ENCODE peak calls at places on chromosomes 3 and 15, in seven cellular contexts. M, I, N, C, Z, U and F are unnamed samples.

GRCh38 chr3:113111308-113111707 is 100.0 kb upstream of the BOC start:
- DNase-seq in U (no peak), M (no peak), Z (no peak), I (no peak), N (no peak), C (peak; percentile 42), F (peak; percentile 68)

GRCh38 chr3:13110678-13111116 is 37.5 kb upstream of the IQSEC1 start:
- DNase-seq in N (no peak), Z (peak; percentile 35), U (no peak), M (peak; percentile 94), I (peak; percentile 97), C (no peak), F (peak; percentile 95)

GRCh38 chr3:30007668-30008067 is 598.7 kb upstream of the TGFBR2 start:
- DNase-seq in Z (no peak), I (no peak), N (no peak), U (no peak), M (no peak), C (no peak), F (peak; percentile 30)

GRCh38 chr15:60074181-60074885 is 70.2 kb downstream of the FOXB1 start:
- DNase-seq in N (no peak), U (no peak), M (no peak), Z (peak; percentile 21), C (peak; percentile 18), I (no peak), F (peak; percentile 63)

GRCh38 chr3:41574900-41575299 is 375.6 kb downstream of the CTNNB1 start:
- DNase-seq in M (no peak), U (no peak), N (no peak), C (no peak), I (no peak), Z (no peak), F (peak; percentile 23)

GRCh38 chr3:107855710-107856109 is 235.1 kb downstream of the CD47 start:
- DNase-seq in Z (peak; percentile 33), C (peak; percentile 13), N (peak; percentile 37), I (no peak), U (no peak), M (peak; percentile 43), F (peak; percentile 64)

GRCh38 chr3:10806001-10806400 is 10.0 kb upstream of the SLC6A11 start:
- DNase-seq in M (no peak), U (no peak), C (no peak), I (no peak), N (no peak), Z (no peak), F (no peak)

GRCh38 chr3:119289371-119289770 is 4.8 kb upstream of the ARHGAP31 start:
- DNase-seq in I (no peak), C (no peak), M (no peak), U (no peak), Z (no peak), N (no peak), F (no peak)

GRCh38 chr3:71111784-71112440 is 471.6 kb downstream of the FOXP1 start:
- DNase-seq in C (peak; percentile 97), N (no peak), M (no peak), Z (no peak), I (no peak), U (no peak), F (peak; percentile 98)

GRCh38 chr3:63069780-63070540 is 194.7 kb upstream of the CADPS start:
- DNase-seq in N (no peak), I (no peak), U (no peak), M (no peak), C (no peak), Z (no peak), F (no peak)
- H2AFZ ChIP-seq in N (no peak overlapping the region), I (no peak overlapping the region), U (no peak overlapping the region), M (no peak overlapping the region), C (no peak overlapping the region), Z (no peak overlapping the region), F (no peak overlapping the region)

GRCh38 chr15:33094336-33094735 is 100.2 kb downstream of the FMN1 start:
- DNase-seq in I (no peak), M (no peak), Z (no peak), C (peak; percentile 88), U (no peak), N (no peak), F (no peak)
- H3K27ac ChIP-seq in I (no peak overlapping the region), M (no peak overlapping the region), Z (no peak overlapping the region), C (no peak overlapping the region), U (no peak overlapping the region), N (no peak overlapping the region), F (no peak overlapping the region)

GRCh38 chr15:52417501-52417900 is 111.2 kb downstream of the MYO5A start:
- DNase-seq in N (no peak), C (peak; percentile 34), Z (no peak), I (no peak), U (no peak), M (no peak), F (no peak)
- H2AFZ ChIP-seq in N (no peak overlapping the region), C (no peak overlapping the region), Z (no peak overlapping the region), I (no peak overlapping the region), U (no peak overlapping the region), M (no peak overlapping the region), F (no peak overlapping the region)

GRCh38 chr15:55546718-55547117 is 38.7 kb upstream of the DNAAF4 start:
- DNase-seq in I (no peak), Z (no peak), C (peak; percentile 4), N (no peak), U (no peak), M (no peak), F (peak; percentile 48)

GRCh38 chr15:55549305-55549704 is 38.8 kb downstream of the PYGO1 start:
- DNase-seq in C (peak; percentile 34), Z (no peak), U (no peak), I (no peak), N (no peak), M (no peak), F (peak; percentile 20)

GRCh38 chr15:55552926-55553325 is 35.2 kb downstream of the PYGO1 start:
- DNase-seq in I (no peak), M (no peak), C (peak; percentile 83), Z (peak; percentile 49), N (peak; percentile 38), U (no peak), F (no peak)

GRCh38 chr15:55555089-55555488 is 33.1 kb downstream of the PYGO1 start:
- DNase-seq in M (no peak), N (no peak), I (no peak), C (no peak), Z (no peak), U (no peak), F (no peak)

GRCh38 chr15:55552461-55552860 is 35.7 kb downstream of the PYGO1 start:
- DNase-seq in I (no peak), M (no peak), C (no peak), Z (no peak), N (no peak), U (no peak), F (no peak)
- H3K27ac ChIP-seq in I (no peak overlapping the region), M (no peak overlapping the region), C (no peak overlapping the region), Z (no peak overlapping the region), N (no peak overlapping the region), U (no peak overlapping the region), F (no peak overlapping the region)

GRCh38 chr3:79491029-79491634 is 276.7 kb downstream of the ROBO1 start:
- DNase-seq in C (no peak), N (no peak), Z (no peak), M (no peak), I (no peak), U (no peak), F (no peak)
- H2AFZ ChIP-seq in C (no peak overlapping the region), N (no peak overlapping the region), Z (no peak overlapping the region), M (no peak overlapping the region), I (no peak overlapping the region), U (no peak overlapping the region), F (no peak overlapping the region)

GRCh38 chr3:63352008-63352279 is 73.8 kb downstream of the SYNPR start:
- DNase-seq in U (no peak), M (no peak), C (no peak), Z (peak; percentile 13), N (no peak), I (no peak), F (no peak)
- H3K27ac ChIP-seq in U (no peak overlapping the region), M (no peak overlapping the region), C (no peak overlapping the region), Z (no peak overlapping the region), N (no peak overlapping the region), I (no peak overlapping the region), F (no peak overlapping the region)

GRCh38 chr3:49462222-49462621 is 7.8 kb upstream of the DAG1 start:
- DNase-seq in Z (no peak), C (peak; percentile 67), M (no peak), N (no peak), U (no peak), I (no peak), F (peak; percentile 78)

GRCh38 chr3:49469037-49469875 is 811 bp upstream of the DAG1 start:
- DNase-seq in I (no peak), Z (peak; percentile 82), M (no peak), U (peak; percentile 69), N (peak; percentile 88), C (peak; percentile 68), F (peak; percentile 82)

GRCh38 chr3:49466047-49466446 is 4.0 kb upstream of the DAG1 start:
- DNase-seq in N (no peak), U (no peak), I (no peak), C (no peak), M (no peak), Z (no peak), F (no peak)

GRCh38 chr3:49461443-49462171 is 8.5 kb upstream of the DAG1 start:
- DNase-seq in M (no peak), I (no peak), U (peak; percentile 70), C (peak; percentile 57), N (peak; percentile 91), Z (no peak), F (peak; percentile 57)

GRCh38 chr3:49465269-49466034 is 4.6 kb upstream of the DAG1 start:
- DNase-seq in N (no peak), U (no peak), C (no peak), Z (no peak), I (no peak), M (no peak), F (no peak)
- H2AFZ ChIP-seq in N (no peak overlapping the region), U (peak overlapping the region; percentile 26), C (peak overlapping the region; percentile 66), Z (no peak overlapping the region), I (no peak overlapping the region), M (no peak overlapping the region), F (no peak overlapping the region)

GRCh38 chr3:130393594-130393993 is 48.1 kb downstream of the COL6A5 start:
- DNase-seq in I (no peak), C (no peak), U (no peak), Z (no peak), M (no peak), N (no peak), F (no peak)

GRCh38 chr3:130390079-130390478 is 44.6 kb downstream of the COL6A5 start:
- DNase-seq in Z (no peak), U (no peak), N (no peak), M (no peak), C (no peak), I (no peak), F (peak; percentile 25)

GRCh38 chr3:130392266-130392665 is 46.8 kb downstream of the COL6A5 start:
- DNase-seq in N (no peak), M (no peak), I (no peak), Z (no peak), C (no peak), U (no peak), F (peak; percentile 5)

GRCh38 chr3:130395916-130396315 is 50.4 kb downstream of the COL6A5 start:
- DNase-seq in I (no peak), C (peak; percentile 30), Z (peak; percentile 43), U (no peak), M (no peak), N (peak; percentile 64), F (peak; percentile 85)

GRCh38 chr3:130395331-130395730 is 49.9 kb downstream of the COL6A5 start:
- DNase-seq in M (no peak), U (no peak), Z (no peak), C (no peak), N (no peak), I (no peak), F (no peak)
- H3K27ac ChIP-seq in M (no peak overlapping the region), U (no peak overlapping the region), Z (peak overlapping the region; percentile 32), C (no peak overlapping the region), N (no peak overlapping the region), I (no peak overlapping the region), F (peak overlapping the region; percentile 53)